ENCODE peak calls at places on chromosomes 6 and 20, in ten cellular contexts. One of them, this sample, is unnamed. For H3K4me1, the result is how much of the 10 kb centered on the place peaks cover.

GRCh38 chr6:152948150-152948768 is 34.6 kb downstream of the FBXO5 start:
- DNase-seq in tibial nerve: no peak
- DNase-seq in effector memory CD4-positive, alpha-beta T cell: no peak
- DNase-seq in colonic mucosa: no peak
- DNase-seq in right cardiac atrium: no peak
- DNase-seq in small intestine: peak
- DNase-seq in aorta: no peak
- DNase-seq in fibroblast of lung: peak
- DNase-seq in uterus: no peak
- DNase-seq in pancreas: no peak
- DNase-seq in this sample: no peak

GRCh38 chr6:167549187-167549586 is 224.3 kb downstream of the TTLL2 start:
- DNase-seq in pancreas: no peak
- DNase-seq in right cardiac atrium: no peak
- DNase-seq in fibroblast of lung: no peak
- DNase-seq in effector memory CD4-positive, alpha-beta T cell: no peak
- DNase-seq in tibial nerve: peak
- DNase-seq in aorta: peak
- DNase-seq in colonic mucosa: no peak
- DNase-seq in small intestine: no peak
- DNase-seq in uterus: no peak
- DNase-seq in this sample: no peak

GRCh38 chr6:38154731-38155130 is 335.2 kb downstream of the ZFAND3 start:
- DNase-seq in small intestine: no peak
- DNase-seq in tibial nerve: no peak
- DNase-seq in fibroblast of lung: no peak
- DNase-seq in pancreas: no peak
- DNase-seq in right cardiac atrium: no peak
- DNase-seq in effector memory CD4-positive, alpha-beta T cell: no peak
- DNase-seq in uterus: no peak
- DNase-seq in colonic mucosa: no peak
- DNase-seq in aorta: no peak
- DNase-seq in this sample: no peak

GRCh38 chr6:43890197-43891062 is 120.4 kb downstream of the VEGFA start:
- DNase-seq in tibial nerve: no peak
- DNase-seq in right cardiac atrium: no peak
- DNase-seq in colonic mucosa: no peak
- DNase-seq in pancreas: no peak
- DNase-seq in uterus: no peak
- DNase-seq in aorta: no peak
- DNase-seq in fibroblast of lung: no peak
- DNase-seq in effector memory CD4-positive, alpha-beta T cell: no peak
- DNase-seq in small intestine: no peak
- DNase-seq in this sample: no peak

GRCh38 chr20:41308290-41308691 is 9.2 kb downstream of the ZHX3 start:
- DNase-seq in uterus: no peak
- DNase-seq in effector memory CD4-positive, alpha-beta T cell: no peak
- DNase-seq in right cardiac atrium: no peak
- DNase-seq in fibroblast of lung: peak
- DNase-seq in small intestine: peak
- DNase-seq in tibial nerve: no peak
- DNase-seq in colonic mucosa: no peak
- DNase-seq in aorta: no peak
- DNase-seq in pancreas: no peak
- DNase-seq in this sample: no peak

GRCh38 chr6:75396005-75396800 is 97.4 kb downstream of the FILIP1 start:
- DNase-seq in fibroblast of lung: no peak
- DNase-seq in right cardiac atrium: no peak
- DNase-seq in effector memory CD4-positive, alpha-beta T cell: no peak
- DNase-seq in uterus: no peak
- DNase-seq in tibial nerve: no peak
- DNase-seq in pancreas: no peak
- DNase-seq in small intestine: no peak
- DNase-seq in colonic mucosa: no peak
- DNase-seq in aorta: no peak
- DNase-seq in this sample: no peak

GRCh38 chr6:127554435-127555006 is 22.5 kb upstream of the C6orf58 start:
- DNase-seq in effector memory CD4-positive, alpha-beta T cell: no peak
- DNase-seq in aorta: no peak
- DNase-seq in pancreas: peak
- DNase-seq in fibroblast of lung: peak
- DNase-seq in right cardiac atrium: no peak
- DNase-seq in small intestine: peak
- DNase-seq in tibial nerve: no peak
- DNase-seq in colonic mucosa: no peak
- DNase-seq in uterus: no peak
- DNase-seq in this sample: no peak

GRCh38 chr6:106258726-106259125 is 66.8 kb downstream of the ATG5 start:
- DNase-seq in right cardiac atrium: no peak
- DNase-seq in effector memory CD4-positive, alpha-beta T cell: no peak
- DNase-seq in colonic mucosa: no peak
- DNase-seq in fibroblast of lung: no peak
- DNase-seq in aorta: no peak
- DNase-seq in small intestine: no peak
- DNase-seq in uterus: no peak
- DNase-seq in pancreas: no peak
- DNase-seq in tibial nerve: no peak
- DNase-seq in this sample: no peak

GRCh38 chr20:18754030-18754659 is 59.4 kb upstream of the SCP2D1 start:
- DNase-seq in aorta: no peak
- DNase-seq in right cardiac atrium: no peak
- DNase-seq in pancreas: no peak
- DNase-seq in uterus: no peak
- DNase-seq in effector memory CD4-positive, alpha-beta T cell: no peak
- DNase-seq in fibroblast of lung: peak
- DNase-seq in small intestine: no peak
- DNase-seq in tibial nerve: no peak
- DNase-seq in colonic mucosa: no peak
- DNase-seq in this sample: no peak

GRCh38 chr6:121666809-121667208 is 231.4 kb downstream of the GJA1 start:
- DNase-seq in small intestine: peak
- DNase-seq in tibial nerve: no peak
- DNase-seq in aorta: no peak
- DNase-seq in pancreas: no peak
- DNase-seq in right cardiac atrium: no peak
- DNase-seq in fibroblast of lung: peak
- DNase-seq in effector memory CD4-positive, alpha-beta T cell: no peak
- DNase-seq in colonic mucosa: no peak
- DNase-seq in uterus: no peak
- DNase-seq in this sample: no peak

GRCh38 chr6:113205563-113205962 is 651.6 kb upstream of the MARCKS start:
- DNase-seq in colonic mucosa: no peak
- DNase-seq in fibroblast of lung: peak
- DNase-seq in effector memory CD4-positive, alpha-beta T cell: no peak
- DNase-seq in pancreas: no peak
- DNase-seq in small intestine: no peak
- DNase-seq in right cardiac atrium: no peak
- DNase-seq in uterus: no peak
- DNase-seq in aorta: no peak
- DNase-seq in tibial nerve: no peak
- DNase-seq in this sample: no peak

GRCh38 chr6:26235240-26235730 is 129.7 kb upstream of the BTN3A2 start:
- DNase-seq in aorta: no peak
- DNase-seq in effector memory CD4-positive, alpha-beta T cell: no peak
- DNase-seq in uterus: no peak
- DNase-seq in colonic mucosa: no peak
- DNase-seq in small intestine: peak
- DNase-seq in fibroblast of lung: no peak
- DNase-seq in pancreas: no peak
- DNase-seq in right cardiac atrium: no peak
- DNase-seq in tibial nerve: no peak
- DNase-seq in this sample: no peak

GRCh38 chr20:41063442-41063841 is 34.8 kb downstream of the TOP1 start:
- DNase-seq in pancreas: no peak
- DNase-seq in uterus: no peak
- DNase-seq in small intestine: no peak
- DNase-seq in effector memory CD4-positive, alpha-beta T cell: no peak
- DNase-seq in tibial nerve: no peak
- DNase-seq in fibroblast of lung: peak
- DNase-seq in right cardiac atrium: no peak
- DNase-seq in aorta: no peak
- DNase-seq in colonic mucosa: no peak
- DNase-seq in this sample: no peak

GRCh38 chr6:46961248-46961647 is 39.5 kb upstream of the ADGRF5 start:
- DNase-seq in small intestine: no peak
- DNase-seq in pancreas: no peak
- DNase-seq in tibial nerve: no peak
- DNase-seq in colonic mucosa: no peak
- DNase-seq in effector memory CD4-positive, alpha-beta T cell: no peak
- DNase-seq in fibroblast of lung: no peak
- DNase-seq in right cardiac atrium: no peak
- DNase-seq in aorta: no peak
- DNase-seq in uterus: no peak
- DNase-seq in this sample: no peak

DNA sequence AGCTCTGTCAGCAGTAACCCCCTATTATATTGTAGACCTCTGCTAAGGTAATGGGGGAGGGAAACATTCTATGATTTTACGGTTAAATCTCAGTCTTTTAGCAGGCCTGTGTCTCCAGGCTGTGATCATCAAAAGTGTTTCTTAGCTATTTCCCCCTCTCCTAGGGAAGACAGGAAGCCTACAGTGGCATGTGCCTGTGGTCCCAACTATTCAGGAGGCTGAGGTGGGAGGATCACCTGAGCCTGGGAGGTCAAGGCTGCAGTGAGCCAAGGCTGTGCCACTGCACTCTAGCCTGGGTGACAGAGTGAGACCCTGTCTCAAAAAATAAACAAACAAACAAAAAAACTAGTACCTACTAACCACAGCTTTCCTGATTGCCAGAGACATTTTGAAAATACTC is 67.9 kb downstream of the DNAAF9 start:
- DNase-seq in fibroblast of lung: no peak
- DNase-seq in aorta: no peak
- DNase-seq in colonic mucosa: no peak
- DNase-seq in tibial nerve: no peak
- DNase-seq in right cardiac atrium: no peak
- DNase-seq in uterus: no peak
- DNase-seq in effector memory CD4-positive, alpha-beta T cell: no peak
- DNase-seq in pancreas: no peak
- DNase-seq in small intestine: no peak
- DNase-seq in this sample: no peak
- H3K4me1 ChIP-seq in fibroblast of lung: under half
- H3K4me1 ChIP-seq in aorta: under half
- H3K4me1 ChIP-seq in colonic mucosa: under half
- H3K4me1 ChIP-seq in tibial nerve: under half
- H3K4me1 ChIP-seq in right cardiac atrium: under half
- H3K4me1 ChIP-seq in uterus: under half
- H3K4me1 ChIP-seq in effector memory CD4-positive, alpha-beta T cell: under half
- H3K4me1 ChIP-seq in pancreas: under half
- H3K4me1 ChIP-seq in small intestine: under half
- H3K4me1 ChIP-seq in this sample: under half

DNA sequence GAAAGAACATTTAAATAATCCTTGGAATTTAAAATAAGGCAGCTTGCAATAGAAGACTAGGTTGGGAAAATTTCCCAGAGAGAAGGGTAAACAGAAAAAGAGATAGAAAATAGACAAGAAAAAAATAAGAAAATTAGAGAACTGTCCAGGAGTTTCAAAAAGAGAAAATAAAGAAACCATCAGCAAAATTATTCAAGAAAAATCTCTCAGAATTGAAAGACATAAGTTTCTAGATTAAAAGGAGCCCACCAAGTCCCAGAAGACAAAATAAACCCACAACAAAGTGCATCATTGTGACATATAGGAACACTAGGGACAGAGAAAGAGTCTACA is 88.6 kb upstream of the CDYL start:
- DNase-seq in aorta: no peak
- DNase-seq in small intestine: no peak
- DNase-seq in uterus: no peak
- DNase-seq in effector memory CD4-positive, alpha-beta T cell: no peak
- DNase-seq in pancreas: no peak
- DNase-seq in colonic mucosa: no peak
- DNase-seq in fibroblast of lung: no peak
- DNase-seq in right cardiac atrium: no peak
- DNase-seq in tibial nerve: no peak
- DNase-seq in this sample: no peak
- H3K4me1 ChIP-seq in aorta: under half
- H3K4me1 ChIP-seq in small intestine: under half
- H3K4me1 ChIP-seq in uterus: under half
- H3K4me1 ChIP-seq in effector memory CD4-positive, alpha-beta T cell: under half
- H3K4me1 ChIP-seq in pancreas: under half
- H3K4me1 ChIP-seq in colonic mucosa: under half
- H3K4me1 ChIP-seq in fibroblast of lung: under half
- H3K4me1 ChIP-seq in right cardiac atrium: under half
- H3K4me1 ChIP-seq in tibial nerve: under half
- H3K4me1 ChIP-seq in this sample: under half

GRCh38 chr6:16136536-16137450 is 7.9 kb downstream of the MYLIP start:
- DNase-seq in aorta: peak
- DNase-seq in fibroblast of lung: peak
- DNase-seq in colonic mucosa: no peak
- DNase-seq in pancreas: no peak
- DNase-seq in uterus: no peak
- DNase-seq in effector memory CD4-positive, alpha-beta T cell: peak
- DNase-seq in small intestine: no peak
- DNase-seq in right cardiac atrium: no peak
- DNase-seq in tibial nerve: no peak
- DNase-seq in this sample: no peak
- H3K4me1 ChIP-seq in aorta: under half
- H3K4me1 ChIP-seq in fibroblast of lung: under half
- H3K4me1 ChIP-seq in colonic mucosa: under half
- H3K4me1 ChIP-seq in pancreas: half or more
- H3K4me1 ChIP-seq in uterus: under half
- H3K4me1 ChIP-seq in effector memory CD4-positive, alpha-beta T cell: half or more
- H3K4me1 ChIP-seq in small intestine: under half
- H3K4me1 ChIP-seq in right cardiac atrium: under half
- H3K4me1 ChIP-seq in tibial nerve: under half
- H3K4me1 ChIP-seq in this sample: under half

GRCh38 chr20:10641893-10642292 is 31.9 kb downstream of the JAG1 start:
- DNase-seq in pancreas: no peak
- DNase-seq in colonic mucosa: no peak
- DNase-seq in fibroblast of lung: no peak
- DNase-seq in small intestine: no peak
- DNase-seq in uterus: no peak
- DNase-seq in right cardiac atrium: no peak
- DNase-seq in tibial nerve: no peak
- DNase-seq in effector memory CD4-positive, alpha-beta T cell: no peak
- DNase-seq in aorta: no peak
- DNase-seq in this sample: no peak

GRCh38 chr20:10639051-10639761 is 34.6 kb downstream of the JAG1 start:
- DNase-seq in aorta: no peak
- DNase-seq in small intestine: no peak
- DNase-seq in pancreas: no peak
- DNase-seq in tibial nerve: no peak
- DNase-seq in uterus: no peak
- DNase-seq in right cardiac atrium: no peak
- DNase-seq in fibroblast of lung: no peak
- DNase-seq in colonic mucosa: no peak
- DNase-seq in effector memory CD4-positive, alpha-beta T cell: no peak
- DNase-seq in this sample: no peak

GRCh38 chr20:10639762-10640556 is 33.8 kb downstream of the JAG1 start:
- DNase-seq in small intestine: no peak
- DNase-seq in right cardiac atrium: no peak
- DNase-seq in colonic mucosa: no peak
- DNase-seq in aorta: peak
- DNase-seq in tibial nerve: no peak
- DNase-seq in pancreas: no peak
- DNase-seq in effector memory CD4-positive, alpha-beta T cell: no peak
- DNase-seq in uterus: no peak
- DNase-seq in fibroblast of lung: no peak
- DNase-seq in this sample: no peak

GRCh38 chr20:10641467-10641866 is 32.3 kb downstream of the JAG1 start:
- DNase-seq in uterus: no peak
- DNase-seq in colonic mucosa: no peak
- DNase-seq in effector memory CD4-positive, alpha-beta T cell: no peak
- DNase-seq in right cardiac atrium: no peak
- DNase-seq in tibial nerve: no peak
- DNase-seq in aorta: no peak
- DNase-seq in pancreas: no peak
- DNase-seq in fibroblast of lung: no peak
- DNase-seq in small intestine: no peak
- DNase-seq in this sample: no peak

GRCh38 chr20:10640897-10641296 is 32.9 kb downstream of the JAG1 start:
- DNase-seq in small intestine: no peak
- DNase-seq in effector memory CD4-positive, alpha-beta T cell: no peak
- DNase-seq in uterus: no peak
- DNase-seq in pancreas: no peak
- DNase-seq in colonic mucosa: no peak
- DNase-seq in fibroblast of lung: no peak
- DNase-seq in aorta: no peak
- DNase-seq in tibial nerve: no peak
- DNase-seq in right cardiac atrium: no peak
- DNase-seq in this sample: no peak
- H3K4me1 ChIP-seq in small intestine: under half
- H3K4me1 ChIP-seq in effector memory CD4-positive, alpha-beta T cell: under half
- H3K4me1 ChIP-seq in uterus: under half
- H3K4me1 ChIP-seq in pancreas: under half
- H3K4me1 ChIP-seq in colonic mucosa: under half
- H3K4me1 ChIP-seq in fibroblast of lung: under half
- H3K4me1 ChIP-seq in aorta: under half
- H3K4me1 ChIP-seq in tibial nerve: under half
- H3K4me1 ChIP-seq in right cardiac atrium: under half
- H3K4me1 ChIP-seq in this sample: under half